ENCODE peak calls at places on chromosomes 2 and 18, in ten cellular contexts. E, K, O, X, C, Q, M, I, J and T are unnamed samples.

GRCh38 chr2:151907933-151908882 is 80.0 kb upstream of the ARL5A start:
- DNase-seq in E (no peak), Q (no peak), I (peak; percentile 48), X (no peak), M (no peak), K (peak; percentile 37), C (no peak), J (no peak), O (no peak), T (no peak)

GRCh38 chr2:190093793-190094192 is 31.3 kb upstream of the MSTN start:
- DNase-seq in E (peak; percentile 38), I (peak; percentile 47), C (no peak), Q (no peak), J (no peak), O (no peak), M (peak; percentile 30), X (no peak), K (peak; percentile 15), T (no peak)

GRCh38 chr18:39840406-39840805 is 2114.6 kb upstream of the PIK3C3 start:
- DNase-seq in I (peak; percentile 71), X (no peak), M (no peak), O (no peak), K (no peak), C (no peak), Q (no peak), E (peak; percentile 49), J (no peak), T (no peak)

GRCh38 chr2:99201959-99202678 is 21.1 kb downstream of the MRPL30 start:
- DNase-seq in E (no peak), O (no peak), K (no peak), X (no peak), J (no peak), I (no peak), C (no peak), M (no peak), Q (no peak), T (no peak)

GRCh38 chr2:102698369-102699111 is 63.3 kb upstream of the TMEM182 start:
- DNase-seq in K (peak; percentile 72), Q (no peak), C (no peak), M (no peak), E (no peak), J (no peak), O (peak; percentile 62), I (no peak), X (peak; percentile 67), T (no peak)

GRCh38 chr2:205041472-205042130 is 496.3 kb downstream of the PARD3B start:
- DNase-seq in K (no peak), O (no peak), I (no peak), C (no peak), J (no peak), E (no peak), X (no peak), M (no peak), Q (no peak), T (no peak)

GRCh38 chr2:69311017-69311416 is 76.0 kb downstream of the GFPT1 start:
- DNase-seq in O (no peak), M (no peak), K (no peak), J (no peak), E (peak; percentile 34), C (no peak), I (no peak), X (no peak), Q (no peak), T (no peak)

GRCh38 chr2:201360256-201360655 is 3.1 kb upstream of the FLACC1 start:
- DNase-seq in J (no peak), O (no peak), I (no peak), X (no peak), M (no peak), C (no peak), E (no peak), Q (no peak), K (no peak), T (no peak)

GRCh38 chr18:6610436-6610835 is 119.1 kb upstream of the ARHGAP28 start:
- DNase-seq in J (no peak), X (no peak), O (no peak), C (no peak), E (no peak), M (no peak), I (no peak), K (no peak), Q (no peak), T (no peak)

GRCh38 chr2:25374411-25374810 is 32.7 kb upstream of the DNMT3A start:
- DNase-seq in E (no peak), J (no peak), Q (no peak), I (no peak), C (no peak), M (no peak), K (no peak), X (no peak), O (no peak), T (no peak)

GRCh38 chr2:13583609-13584008 is 866.9 kb downstream of the TRIB2 start:
- DNase-seq in Q (no peak), O (no peak), C (no peak), J (no peak), X (no peak), I (no peak), M (no peak), E (no peak), K (no peak), T (no peak)

GRCh38 chr2:121489284-121489683 is 41.4 kb upstream of the RNU4ATAC start:
- DNase-seq in X (no peak), Q (no peak), K (no peak), E (peak; percentile 68), I (peak; percentile 43), O (peak; percentile 54), J (no peak), C (no peak), M (peak; percentile 35), T (no peak)

GRCh38 chr2:48852938-48853337 is 97.4 kb upstream of the LHCGR start:
- DNase-seq in J (no peak), C (no peak), O (no peak), M (no peak), E (peak; percentile 97), K (no peak), I (peak; percentile 66), X (no peak), Q (no peak), T (no peak)
- H3K36me3 ChIP-seq in J (no peaks in the 10 kb centered on the region), C (no peaks in the 10 kb centered on the region), O (no peaks in the 10 kb centered on the region), M (no peaks in the 10 kb centered on the region), E (no peaks in the 10 kb centered on the region), K (no peaks in the 10 kb centered on the region), I (no peaks in the 10 kb centered on the region), X (no peaks in the 10 kb centered on the region), Q (no peaks in the 10 kb centered on the region), T (no peaks in the 10 kb centered on the region)

GRCh38 chr2:240557101-240557751 is 562 bp downstream of the ANKMY1 start:
- DNase-seq in I (no peak), Q (no peak), K (peak; percentile 6), E (no peak), C (no peak), X (peak; percentile 43), J (no peak), M (no peak), O (no peak), T (peak; percentile 70)
- H3K4me3 ChIP-seq in I (peak overlapping the region; percentile 27), Q (no peak overlapping the region), K (peak overlapping the region; percentile 62), E (peak overlapping the region; percentile 7), C (peak overlapping the region; percentile 64), X (no peak overlapping the region), J (peak overlapping the region; percentile 38), M (no peak overlapping the region), O (peak overlapping the region; percentile 46), T (peak overlapping the region; percentile 27)

GRCh38 chr2:73946666-73947065 is 20.0 kb downstream of the DGUOK start:
- DNase-seq in Q (no peak), K (no peak), C (no peak), E (no peak), X (no peak), I (no peak), M (no peak), O (no peak), J (no peak), T (no peak)

GRCh38 chr2:73949802-73950201 is 23.1 kb downstream of the DGUOK start:
- DNase-seq in J (no peak), O (no peak), K (no peak), C (no peak), X (no peak), I (no peak), Q (no peak), M (no peak), E (no peak), T (no peak)

GRCh38 chr2:73944714-73945113 is 18.0 kb downstream of the DGUOK start:
- DNase-seq in E (no peak), Q (no peak), X (no peak), I (no peak), O (no peak), M (no peak), K (no peak), J (no peak), C (no peak), T (no peak)

GRCh38 chr2:73946215-73946614 is 19.5 kb downstream of the DGUOK start:
- DNase-seq in E (no peak), C (no peak), J (no peak), I (no peak), X (no peak), M (no peak), O (no peak), Q (no peak), K (no peak), T (no peak)

DNA sequence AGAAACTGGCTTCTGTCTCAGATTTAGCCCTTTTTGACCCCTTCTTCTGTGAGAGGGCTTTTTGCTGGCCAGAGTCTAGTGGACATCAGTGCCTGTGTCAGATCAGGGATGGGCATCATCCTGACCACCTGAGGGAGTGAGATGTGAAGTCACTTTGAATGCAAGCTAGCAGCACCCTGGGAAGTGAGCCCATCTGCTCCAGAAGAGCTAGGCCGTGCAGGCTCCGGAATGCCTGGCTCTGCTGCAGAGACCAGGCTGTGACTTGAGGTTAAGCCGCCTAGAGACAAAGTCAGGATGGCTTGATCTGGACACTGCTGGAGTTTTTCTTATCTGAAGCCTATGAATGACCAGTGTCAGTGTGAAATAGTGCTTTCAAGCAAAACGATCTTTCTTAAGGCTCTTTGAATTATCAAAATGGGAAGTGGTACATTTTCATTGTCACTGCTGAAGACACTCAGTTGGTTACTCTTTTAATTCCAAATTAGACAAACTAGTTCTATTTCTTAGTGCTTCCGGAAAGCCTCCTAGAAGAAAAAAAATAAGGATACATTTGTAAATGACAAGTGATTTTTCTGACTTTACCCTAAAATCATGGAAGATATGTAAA is 20.8 kb downstream of the DGUOK start:
- DNase-seq in O (no peak), C (no peak), K (no peak), E (no peak), I (no peak), Q (no peak), J (no peak), M (no peak), X (no peak), T (no peak)
- H3K36me3 ChIP-seq in O (peaks cover 66% of the 10 kb centered on the region), C (no peaks in the 10 kb centered on the region), K (no peaks in the 10 kb centered on the region), E (peaks cover 46% of the 10 kb centered on the region), I (peaks cover 42% of the 10 kb centered on the region), Q (peaks cover 39% of the 10 kb centered on the region), J (peaks cover 15% of the 10 kb centered on the region), M (peaks cover 30% of the 10 kb centered on the region), X (no peaks in the 10 kb centered on the region), T (peaks cover 39% of the 10 kb centered on the region)

GRCh38 chr2:111522231-111522768 is 361.7 kb downstream of the ANAPC1 start:
- DNase-seq in C (no peak), J (no peak), E (peak; percentile 81), I (peak; percentile 60), Q (no peak), M (no peak), X (no peak), K (peak; percentile 22), O (no peak), T (no peak)

GRCh38 chr2:111519074-111519473 is 364.9 kb downstream of the ANAPC1 start:
- DNase-seq in C (no peak), Q (no peak), E (no peak), X (no peak), I (no peak), K (no peak), M (no peak), J (no peak), O (no peak), T (no peak)

GRCh38 chr2:111523009-111523408 is 361.0 kb downstream of the ANAPC1 start:
- DNase-seq in E (no peak), O (no peak), M (no peak), K (no peak), J (no peak), C (no peak), I (peak; percentile 3), Q (no peak), X (no peak), T (no peak)
- H3K4me3 ChIP-seq in E (no peak overlapping the region), O (no peak overlapping the region), M (no peak overlapping the region), K (no peak overlapping the region), J (no peak overlapping the region), C (no peak overlapping the region), I (no peak overlapping the region), Q (no peak overlapping the region), X (no peak overlapping the region), T (no peak overlapping the region)